ENCODE peak calls at places on chromosomes 5 and 9, in nine cellular contexts. S, P, H, U, O, Q, B, Z and G are unnamed samples.

GRCh38 chr9:100581661-100582060 is 3.8 kb downstream of the CAVIN4 start:
- DNase-seq in S (no peak), P (no peak), H (no peak), U (no peak), O (no peak), Q (no peak), B (no peak), Z (no peak), G (no peak)

GRCh38 chr9:124372038-124372437 is 43.2 kb downstream of the PSMB7 start:
- DNase-seq in S (no peak), P (no peak), H (no peak), U (no peak), O (no peak), Q (no peak), B (no peak), Z (no peak), G (peak)

GRCh38 chr5:172141949-172142319 is 46.1 kb downstream of the STK10 start:
- DNase-seq in S (no peak), P (no peak), H (no peak), U (no peak), O (no peak), Q (no peak), B (no peak), Z (no peak), G (no peak)

GRCh38 chr9:71944754-71945409 is 33.4 kb downstream of the C9orf85 start:
- DNase-seq in S (no peak), P (no peak), H (no peak), U (no peak), O (no peak), Q (no peak), B (no peak), Z (no peak), G (no peak)

GRCh38 chr5:152634596-152634995 is 229.5 kb upstream of the NMUR2 start:
- DNase-seq in S (no peak), P (no peak), H (no peak), U (no peak), O (no peak), Q (no peak), B (no peak), Z (peak), G (no peak)

GRCh38 chr5:151097081-151097480 is 16.2 kb upstream of the TNIP1 start:
- DNase-seq in S (no peak), P (no peak), H (no peak), U (no peak), O (no peak), Q (no peak), B (no peak), Z (no peak), G (no peak)

GRCh38 chr5:6466975-6467567 is 18.4 kb downstream of the UBE2QL1 start:
- DNase-seq in S (no peak), P (no peak), H (no peak), U (no peak), O (no peak), Q (no peak), B (no peak), Z (no peak), G (no peak)

GRCh38 chr9:113446323-113446740 is 17.2 kb upstream of the RGS3 start:
- DNase-seq in S (peak), P (peak), H (no peak), U (no peak), O (no peak), Q (no peak), B (no peak), Z (no peak), G (peak)

GRCh38 chr5:35198096-35198495 is 32.2 kb downstream of the PRLR start:
- DNase-seq in S (peak), P (peak), H (no peak), U (no peak), O (no peak), Q (no peak), B (peak), Z (no peak), G (peak)

GRCh38 chr9:134525841-134526797 is 115.5 kb upstream of the COL5A1 start:
- DNase-seq in S (peak), P (peak), H (no peak), U (peak), O (no peak), Q (no peak), B (no peak), Z (no peak), G (peak)

GRCh38 chr5:136506131-136506530 is 140.8 kb upstream of the TRPC7 start:
- DNase-seq in S (no peak), P (no peak), H (no peak), U (no peak), O (peak), Q (no peak), B (no peak), Z (no peak), G (no peak)

GRCh38 chr5:93273176-93273575 is 307.8 kb downstream of the NR2F1-AS1 start:
- DNase-seq in S (peak), P (peak), H (peak), U (no peak), O (no peak), Q (no peak), B (no peak), Z (no peak), G (peak)

GRCh38 chr9:87880683-87881082 is 2.0 kb upstream of the SPATA31E1 start:
- DNase-seq in S (no peak), P (no peak), H (no peak), U (no peak), O (no peak), Q (no peak), B (no peak), Z (no peak), G (no peak)

GRCh38 chr5:13227520-13227919 is 717.0 kb downstream of the DNAH5 start:
- DNase-seq in S (no peak), P (no peak), H (no peak), U (no peak), O (no peak), Q (no peak), B (no peak), Z (no peak), G (no peak)

GRCh38 chr9:129026442-129027223 is 1.5 kb downstream of the SH3GLB2 start:
- DNase-seq in S (no peak), P (no peak), H (no peak), U (no peak), O (peak), Q (no peak), B (no peak), Z (peak), G (no peak)

GRCh38 chr9:33993104-33993503 is 55.6 kb downstream of the UBAP2 start:
- DNase-seq in S (no peak), P (no peak), H (no peak), U (no peak), O (no peak), Q (no peak), B (no peak), Z (no peak), G (no peak)

GRCh38 chr5:2722901-2723300 is 28.6 kb downstream of the IRX2 start:
- DNase-seq in S (no peak), P (no peak), H (no peak), U (no peak), O (peak), Q (no peak), B (no peak), Z (no peak), G (no peak)

GRCh38 chr5:132747064-132747692 is at the start of gene CCNI2:
- DNase-seq in S (no peak), P (no peak), H (no peak), U (no peak), O (peak), Q (peak), B (no peak), Z (no peak), G (no peak)

GRCh38 chr9:70947086-70947485 is 174.3 kb downstream of the TRPM3 start:
- DNase-seq in S (no peak), P (peak), H (no peak), U (no peak), O (no peak), Q (no peak), B (no peak), Z (no peak), G (no peak)

GRCh38 chr9:125700791-125701190 is 6.2 kb downstream of the MAPKAP1 start:
- DNase-seq in S (no peak), P (no peak), H (no peak), U (no peak), O (peak), Q (no peak), B (no peak), Z (no peak), G (no peak)

GRCh38 chr9:114390952-114391351 is 3.2 kb upstream of the AKNA start:
- DNase-seq in S (no peak), P (no peak), H (no peak), U (no peak), O (no peak), Q (no peak), B (no peak), Z (no peak), G (no peak)

GRCh38 chr5:126948011-126948355 is 82.4 kb downstream of the MARCHF3 start:
- DNase-seq in S (no peak), P (no peak), H (no peak), U (no peak), O (no peak), Q (no peak), B (no peak), Z (no peak), G (no peak)

GRCh38 chr5:177369050-177369912 is 11.6 kb downstream of the RGS14 start:
- DNase-seq in S (peak), P (no peak), H (no peak), U (no peak), O (no peak), Q (peak), B (no peak), Z (no peak), G (peak)

GRCh38 chr9:90333226-90333625 is 309.4 kb downstream of the DIRAS2 start:
- DNase-seq in S (peak), P (no peak), H (no peak), U (no peak), O (no peak), Q (no peak), B (no peak), Z (no peak), G (peak)

GRCh38 chr5:165157209-165157608 is 1651.8 kb downstream of the MAT2B start:
- DNase-seq in S (no peak), P (no peak), H (no peak), U (no peak), O (no peak), Q (no peak), B (no peak), Z (no peak), G (no peak)

GRCh38 chr5:36692791-36693763 is 86.7 kb downstream of the SLC1A3 start:
- DNase-seq in S (peak), P (peak), H (no peak), U (peak), O (peak), Q (peak), B (peak), Z (peak), G (peak)

GRCh38 chr9:73116880-73117279 is 34.8 kb upstream of the ANXA1 start:
- DNase-seq in S (no peak), P (no peak), H (no peak), U (no peak), O (no peak), Q (no peak), B (no peak), Z (no peak), G (no peak)

GRCh38 chr9:3909966-3910650 is 384.3 kb upstream of the RFX3 start:
- DNase-seq in S (no peak), P (no peak), H (no peak), U (no peak), O (no peak), Q (no peak), B (no peak), Z (no peak), G (no peak)

GRCh38 chr9:84670801-84671153 is 1.2 kb downstream of the NTRK2 start:
- DNase-seq in S (no peak), P (no peak), H (no peak), U (no peak), O (no peak), Q (no peak), B (no peak), Z (no peak), G (no peak)

GRCh38 chr5:6633469-6634326 is 458 bp downstream of the SRD5A1 start:
- DNase-seq in S (peak), P (peak), H (no peak), U (peak), O (peak), Q (no peak), B (no peak), Z (peak), G (no peak)

GRCh38 chr5:102511666-102512065 is 12.9 kb upstream of the SLCO6A1 start:
- DNase-seq in S (peak), P (peak), H (no peak), U (peak), O (no peak), Q (no peak), B (no peak), Z (no peak), G (peak)

GRCh38 chr5:176700239-176700847 is 53.1 kb downstream of the TSPAN17 start:
- DNase-seq in S (no peak), P (no peak), H (no peak), U (no peak), O (no peak), Q (no peak), B (no peak), Z (peak), G (peak)

GRCh38 chr5:151618907-151619306 is 27.8 kb upstream of the FAT2 start:
- DNase-seq in S (no peak), P (no peak), H (no peak), U (no peak), O (no peak), Q (no peak), B (no peak), Z (no peak), G (no peak)

GRCh38 chr5:8247485-8247884 is 378.5 kb downstream of the MTRR start:
- DNase-seq in S (no peak), P (no peak), H (no peak), U (no peak), O (no peak), Q (no peak), B (no peak), Z (no peak), G (no peak)

DNA sequence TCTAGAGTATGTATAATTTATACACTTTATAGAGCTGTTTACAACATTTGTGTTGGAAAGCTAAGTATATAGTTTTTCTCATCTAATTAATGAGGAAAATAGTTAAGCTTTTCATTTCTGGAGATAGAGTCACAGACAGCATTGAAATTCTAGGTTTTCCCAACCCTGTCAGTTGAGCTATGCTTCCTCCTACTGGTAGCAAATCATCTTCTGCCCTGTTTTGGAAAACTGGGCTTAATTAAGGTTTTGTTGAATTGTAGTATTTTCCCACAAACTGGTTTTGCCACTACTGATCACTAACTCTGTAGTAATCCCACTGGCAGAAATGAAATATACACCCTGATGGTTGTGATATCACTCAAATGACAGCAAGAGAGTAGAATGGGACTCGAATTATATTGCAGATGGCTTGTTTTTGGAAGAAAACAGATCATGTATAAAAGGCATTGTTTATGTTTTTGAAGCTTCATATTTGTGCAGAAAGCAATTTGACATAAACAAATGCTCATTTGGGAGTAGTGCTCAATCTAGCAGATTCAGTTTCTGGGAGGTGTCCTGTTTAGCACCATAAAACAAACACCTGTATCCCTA is 46.6 kb downstream of the CD180 start:
- DNase-seq in S (peak), P (peak), H (no peak), U (no peak), O (no peak), Q (no peak), B (peak), Z (no peak), G (peak)
- TF ChIP-seq CTCF in S (peak), P (peak), H (peak), U (no peak), O (peak), Q (no peak), B (peak), Z (peak), G (peak)

GRCh38 chr5:129113867-129114266 is 19.3 kb downstream of the ISOC1 start:
- DNase-seq in S (no peak), P (no peak), H (no peak), U (no peak), O (no peak), Q (no peak), B (no peak), Z (no peak), G (no peak)
- TF ChIP-seq CTCF in S (peak), P (peak), H (no peak), U (no peak), O (no peak), Q (no peak), B (no peak), Z (no peak), G (no peak)

GRCh38 chr9:98235126-98235525 is 20.3 kb downstream of the TBC1D2 start:
- DNase-seq in S (no peak), P (no peak), H (no peak), U (no peak), O (no peak), Q (no peak), B (no peak), Z (no peak), G (no peak)

GRCh38 chr9:98236881-98237487 is 18.5 kb downstream of the TBC1D2 start:
- DNase-seq in S (no peak), P (no peak), H (no peak), U (no peak), O (no peak), Q (no peak), B (no peak), Z (no peak), G (no peak)

GRCh38 chr9:98231770-98232478 is 23.5 kb downstream of the TBC1D2 start:
- DNase-seq in S (peak), P (peak), H (no peak), U (no peak), O (no peak), Q (no peak), B (peak), Z (no peak), G (peak)

GRCh38 chr9:98232926-98233325 is 22.5 kb downstream of the TBC1D2 start:
- DNase-seq in S (no peak), P (no peak), H (no peak), U (no peak), O (no peak), Q (no peak), B (no peak), Z (no peak), G (no peak)

DNA sequence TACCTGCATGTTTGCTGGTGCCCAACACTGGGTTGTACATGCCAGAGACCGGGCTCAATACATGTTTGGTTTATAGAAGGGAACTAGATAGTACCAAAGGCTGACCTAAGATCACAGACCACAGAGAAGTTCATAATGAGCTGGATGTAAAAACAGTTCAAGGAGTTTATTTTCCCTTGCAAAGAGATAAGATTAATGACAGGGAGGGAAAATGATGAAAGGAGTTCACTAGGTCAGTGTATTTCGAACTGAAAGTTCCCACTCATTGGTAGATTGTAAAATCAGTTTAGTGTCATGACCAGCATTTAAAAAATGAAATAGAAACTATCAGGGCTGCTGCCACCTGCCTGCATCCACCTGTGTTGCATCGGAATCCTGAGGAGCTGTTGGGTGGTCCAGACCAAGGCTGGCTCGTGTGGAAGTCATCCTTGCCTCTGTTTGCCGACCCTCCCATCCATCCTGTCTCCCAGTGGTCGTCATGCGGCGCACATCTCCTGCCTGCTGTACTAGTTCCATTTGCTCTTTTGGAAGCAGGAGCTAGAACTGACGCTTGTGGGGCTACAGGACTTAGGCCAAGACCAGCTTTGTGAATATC is 21.1 kb downstream of the TBC1D2 start:
- DNase-seq in S (no peak), P (no peak), H (no peak), U (no peak), O (no peak), Q (no peak), B (no peak), Z (no peak), G (no peak)
- TF ChIP-seq CTCF in S (no peak), P (no peak), H (no peak), U (no peak), O (peak), Q (no peak), B (no peak), Z (no peak), G (peak)

GRCh38 chr5:160116991-160117390 is 2.3 kb downstream of the PWWP2A start:
- DNase-seq in S (no peak), P (no peak), H (no peak), U (no peak), O (no peak), Q (no peak), B (no peak), Z (no peak), G (no peak)

GRCh38 chr5:160119142-160119904 is at the start of gene PWWP2A:
- DNase-seq in S (peak), P (peak), H (peak), U (peak), O (peak), Q (peak), B (peak), Z (peak), G (peak)

GRCh38 chr5:160118349-160119141 is 705 bp downstream of the PWWP2A start:
- DNase-seq in S (no peak), P (peak), H (no peak), U (peak), O (peak), Q (peak), B (no peak), Z (peak), G (peak)

GRCh38 chr5:160119905-160120266 is 636 bp upstream of the PWWP2A start:
- DNase-seq in S (no peak), P (no peak), H (no peak), U (no peak), O (no peak), Q (no peak), B (no peak), Z (no peak), G (no peak)
- TF ChIP-seq CTCF in S (no peak), P (peak), H (no peak), U (no peak), O (no peak), Q (no peak), B (peak), Z (no peak), G (peak)

GRCh38 chr9:121576281-121577075 is 75.0 kb upstream of the DAB2IP start:
- DNase-seq in S (no peak), P (no peak), H (no peak), U (no peak), O (no peak), Q (no peak), B (no peak), Z (no peak), G (no peak)
- TF ChIP-seq CTCF in S (no peak), P (no peak), H (no peak), U (no peak), O (no peak), Q (no peak), B (no peak), Z (no peak), G (no peak)

GRCh38 chr5:169531631-169532030 is 51.9 kb upstream of the SPDL1 start:
- DNase-seq in S (no peak), P (no peak), H (no peak), U (no peak), O (no peak), Q (no peak), B (no peak), Z (no peak), G (no peak)

DNA sequence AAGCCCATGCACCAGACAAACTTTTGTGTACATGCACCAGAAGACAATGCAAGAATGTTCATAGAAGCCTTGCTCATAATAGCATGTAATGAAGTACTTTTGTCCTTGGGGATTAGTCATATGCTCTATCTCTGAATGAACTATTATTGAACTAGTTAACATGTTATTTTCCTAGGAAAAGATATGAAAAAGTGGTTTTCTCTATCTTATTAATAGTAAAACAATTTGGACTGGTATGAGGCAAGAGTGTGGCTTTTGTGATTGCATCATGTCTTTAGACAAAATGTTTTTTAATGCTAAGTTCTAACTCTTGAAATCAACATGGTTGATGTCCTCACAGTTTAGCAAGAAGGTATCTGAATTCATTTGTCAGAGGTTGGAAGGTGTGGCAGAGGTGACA is 55.7 kb upstream of the SPDL1 start:
- DNase-seq in S (peak), P (no peak), H (no peak), U (no peak), O (no peak), Q (no peak), B (peak), Z (no peak), G (peak)
- TF ChIP-seq CTCF in S (no peak), P (no peak), H (no peak), U (no peak), O (no peak), Q (no peak), B (no peak), Z (no peak), G (no peak)